ENCODE peak calls at places on chromosomes 13 and 19, in four cellular contexts. Z is tibial nerve, I is transverse colon, N is ovary. T is an unnamed sample.

GRCh38 chr13:112891477-112892401 is 77.3 kb upstream of the MCF2L start:
- DNase-seq in N (no peak), Z (no peak), I (no peak), T (no peak)

GRCh38 chr13:92074658-92075057 is 676.2 kb downstream of the GPC5 start:
- DNase-seq in Z (no peak), I (no peak), N (no peak), T (no peak)

GRCh38 chr13:41613984-41614581 is 156.7 kb downstream of the RGCC start:
- DNase-seq in I (no peak), Z (no peak), N (peak; percentile 78), T (peak; percentile 74)

GRCh38 chr19:42033413-42033812 is 36.6 kb downstream of the GRIK5 start:
- DNase-seq in Z (no peak), I (no peak), N (no peak), T (no peak)

GRCh38 chr13:39385621-39386231 is 217.3 kb downstream of the LHFPL6 start:
- DNase-seq in I (no peak), Z (no peak), N (no peak), T (no peak)

GRCh38 chr13:39341238-39341637 is 261.8 kb downstream of the LHFPL6 start:
- DNase-seq in I (no peak), Z (no peak), N (no peak), T (no peak)

GRCh38 chr13:112522578-112522977 is 65.4 kb downstream of the TUBGCP3 start:
- DNase-seq in Z (no peak), I (no peak), N (no peak), T (no peak)

GRCh38 chr13:113749956-113750355 is 9.1 kb upstream of the TMEM255B start:
- DNase-seq in N (no peak), Z (no peak), I (no peak), T (no peak)

GRCh38 chr19:30512748-30513389 is 140.7 kb downstream of the ZNF536 start:
- DNase-seq in Z (no peak), I (no peak), N (no peak), T (no peak)

GRCh38 chr13:91126806-91127205 is 220.7 kb upstream of the MIR17HG start:
- DNase-seq in Z (no peak), I (no peak), N (no peak), T (no peak)

GRCh38 chr19:46132508-46133100 is 8.1 kb upstream of the IGFL3 start:
- DNase-seq in I (no peak), N (no peak), Z (no peak), T (no peak)

GRCh38 chr19:49758292-49758691 is 4.8 kb downstream of the TSKS start:
- DNase-seq in Z (no peak), I (no peak), N (peak; percentile 59), T (no peak)

GRCh38 chr19:48400018-48400742 is 6.7 kb downstream of the GRIN2D start:
- DNase-seq in N (peak; percentile 56), Z (peak; percentile 37), I (peak; percentile 60), T (peak; percentile 67)

GRCh38 chr13:98837896-98838295 is 85.4 kb upstream of the SLC15A1 start:
- DNase-seq in N (no peak), I (no peak), Z (no peak), T (no peak)

DNA sequence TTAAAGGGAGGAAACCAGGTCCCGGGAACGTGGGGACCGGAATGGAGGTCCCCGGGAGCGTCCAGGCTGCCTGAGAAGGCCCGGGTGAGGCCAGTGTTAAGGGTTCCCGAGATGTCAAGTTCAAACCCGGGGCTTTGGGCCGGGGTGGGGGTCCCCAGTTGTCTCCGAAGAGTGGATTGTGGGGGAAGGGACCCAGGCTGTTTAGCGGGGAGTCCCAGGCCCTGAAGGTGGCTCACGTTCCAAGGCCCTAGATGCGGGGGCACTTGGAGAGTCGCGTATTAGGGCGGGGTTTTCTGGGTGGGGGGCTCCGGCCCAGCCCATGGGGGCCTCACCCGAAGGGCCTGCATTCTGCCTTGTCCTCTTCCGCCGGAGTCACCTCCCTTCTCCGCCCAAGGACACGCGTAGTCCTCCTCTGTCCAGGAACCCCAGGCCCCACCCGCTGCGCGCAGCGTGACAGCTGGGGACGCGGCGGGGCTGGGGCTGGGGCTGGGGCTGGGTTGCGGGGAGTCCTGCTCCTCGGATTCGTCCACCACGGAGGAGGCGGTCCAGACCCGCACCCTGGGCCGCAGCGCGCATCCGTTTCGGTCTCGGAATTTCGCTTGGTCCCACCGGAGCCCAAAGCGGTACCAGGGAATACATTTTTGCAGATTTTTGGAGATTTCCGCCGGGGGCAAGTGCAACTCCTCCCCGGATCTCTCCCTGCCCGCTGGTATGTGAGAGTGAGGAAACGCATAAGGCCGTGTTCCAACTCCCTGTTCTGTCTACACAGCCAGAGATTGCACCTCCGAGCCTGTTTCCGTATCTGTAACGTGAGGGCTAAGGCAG is at the start of gene COX7A1:
- DNase-seq in I (peak; percentile 45), Z (peak; percentile 53), N (peak; percentile 72), T (peak; percentile 92)
- H3K27ac ChIP-seq in I (peak within 1 kb of the TSS; percentile 93), Z (peak within 1 kb of the TSS; percentile 90), N (peak within 1 kb of the TSS; percentile 79), T (peak within 1 kb of the TSS; percentile 93)

DNA sequence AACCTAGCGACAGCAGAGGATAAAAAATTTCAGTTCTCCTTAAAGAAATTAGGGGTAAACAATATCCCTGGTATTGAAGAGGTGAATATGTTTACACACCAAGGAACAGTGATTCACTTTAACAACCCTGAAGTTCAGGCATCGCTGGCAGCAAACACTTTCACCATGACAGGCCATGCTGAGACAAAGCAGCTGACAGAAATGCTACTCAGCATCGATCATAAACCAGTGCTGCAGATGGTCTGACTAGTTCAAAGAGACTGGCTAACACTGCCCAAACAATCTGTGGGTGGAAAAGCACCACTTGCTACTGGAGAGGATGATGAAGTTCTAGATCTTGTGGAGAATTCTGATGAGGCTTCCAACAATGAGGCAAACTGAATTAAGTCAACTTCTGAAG is 19.9 kb upstream of the ACOD1 start:
- DNase-seq in I (no peak), N (no peak), Z (no peak), T (no peak)
- H3K27me3 ChIP-seq in I (no peaks in the 10 kb centered on the region), N (no peaks in the 10 kb centered on the region), Z (no peaks in the 10 kb centered on the region), T (no peaks in the 10 kb centered on the region)

DNA sequence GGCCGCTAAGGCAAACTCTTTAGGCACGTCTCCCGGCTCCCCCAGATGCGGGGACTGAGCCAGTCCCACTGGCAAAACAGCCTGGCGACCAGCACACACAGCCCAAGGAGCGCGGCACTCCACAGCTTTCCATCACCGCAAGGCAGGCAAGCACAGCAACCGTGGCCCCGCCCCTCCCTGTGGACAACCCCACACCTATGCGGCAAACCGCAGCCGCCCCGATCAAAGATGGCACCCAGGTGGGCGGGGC is 1.9 kb downstream of the PEG3 start:
- DNase-seq in N (no peak), I (no peak), Z (no peak), T (no peak)
- H3K9me3 ChIP-seq in N (no peaks in the 10 kb centered on the region), I (no peaks in the 10 kb centered on the region), Z (no peaks in the 10 kb centered on the region), T (no peaks in the 10 kb centered on the region)

GRCh38 chr19:11373166-11373884 is 1.1 kb upstream of the SWSAP1 start:
- DNase-seq in Z (no peak), N (no peak), I (no peak), T (no peak)
- H3K27ac ChIP-seq in Z (no peak overlapping the region), N (no peak overlapping the region), I (no peak overlapping the region), T (no peak overlapping the region)

DNA sequence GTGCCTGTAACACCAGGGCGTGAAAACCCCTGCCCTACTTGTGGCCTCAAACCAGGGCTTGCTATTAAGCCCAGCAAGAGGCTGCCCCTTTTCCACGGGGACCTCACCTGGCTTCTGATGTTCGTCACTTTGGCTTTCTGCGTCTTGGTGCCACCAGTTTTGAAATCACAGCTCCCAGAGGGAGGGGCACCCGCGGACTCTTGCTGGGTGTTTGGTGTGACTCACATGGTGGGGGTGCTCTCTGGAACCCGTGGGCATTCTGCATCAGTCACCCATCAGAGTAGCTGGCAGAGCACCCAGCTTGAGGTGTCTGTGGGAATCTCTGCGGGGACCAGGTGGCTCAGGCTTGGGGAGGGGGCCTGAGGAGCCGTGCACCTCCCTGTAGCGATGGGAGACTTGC is 19.2 kb downstream of the SIPA1L3 start:
- DNase-seq in I (no peak), Z (no peak), N (no peak), T (no peak)
- H3K27me3 ChIP-seq in I (no peaks in the 10 kb centered on the region), Z (no peaks in the 10 kb centered on the region), N (no peaks in the 10 kb centered on the region), T (no peaks in the 10 kb centered on the region)

GRCh38 chr19:22426901-22427300 is 4.8 kb upstream of the ZNF98 start:
- DNase-seq in I (no peak), N (no peak), Z (no peak), T (no peak)

GRCh38 chr19:22427587-22428298 is 5.6 kb upstream of the ZNF98 start:
- DNase-seq in Z (no peak), I (no peak), N (no peak), T (no peak)

GRCh38 chr19:22421797-22422196 is 349 bp downstream of the ZNF98 start:
- DNase-seq in N (no peak), Z (no peak), I (no peak), T (no peak)

GRCh38 chr19:22422220-22422619 is at the start of gene ZNF98:
- DNase-seq in I (peak; percentile 7), Z (no peak), N (no peak), T (peak; percentile 78)
- H3K9me3 ChIP-seq in I (no peaks in the 10 kb centered on the region), Z (peaks cover 3% of the 10 kb centered on the region), N (no peaks in the 10 kb centered on the region), T (no peaks in the 10 kb centered on the region)

DNA sequence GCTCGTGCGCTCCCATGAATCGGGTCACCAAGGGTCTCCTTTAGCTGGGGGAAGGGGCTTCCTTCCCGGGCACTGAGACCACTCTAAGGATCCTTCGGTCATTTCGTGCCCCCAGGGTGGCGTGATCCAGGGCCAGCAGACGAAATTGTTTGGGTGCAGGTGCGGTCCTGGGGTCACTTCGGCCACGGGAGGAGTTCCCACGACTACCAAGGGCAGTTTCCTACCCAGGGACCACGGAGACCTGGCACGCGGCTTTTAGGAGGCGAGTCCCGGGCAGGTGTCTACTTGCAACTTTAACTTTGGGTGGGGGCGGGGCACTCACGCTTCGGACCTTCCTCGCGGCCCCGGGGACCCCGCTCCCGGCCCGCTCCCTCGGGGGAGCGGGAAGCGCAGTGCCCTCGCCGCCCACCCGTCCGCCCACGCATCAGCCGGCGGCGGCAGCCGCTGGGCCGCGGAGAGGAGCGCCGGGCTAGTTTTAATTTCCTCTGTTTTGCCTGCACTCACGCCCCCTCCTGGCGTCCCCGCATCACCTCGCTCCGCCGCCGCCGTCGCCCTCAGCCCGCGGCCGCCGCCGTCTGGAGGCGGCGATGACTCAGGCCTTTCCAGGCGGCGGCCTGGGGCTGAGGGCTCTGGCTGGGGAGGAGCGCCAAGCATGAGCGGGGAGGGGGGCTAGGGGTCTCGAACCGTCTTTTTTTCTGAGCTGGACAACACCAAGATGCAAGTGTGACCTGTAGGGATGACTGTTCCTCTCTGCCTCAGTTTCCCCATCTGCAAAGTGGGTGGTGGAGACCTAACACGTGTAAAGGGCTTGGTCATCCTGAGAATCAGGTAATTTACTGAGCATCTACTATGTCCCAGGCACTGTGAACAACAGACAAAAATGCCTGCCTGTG is 21.8 kb downstream of the OLFM2 start:
- DNase-seq in Z (no peak), I (peak; percentile 76), N (peak; percentile 68), T (peak; percentile 71)
- H3K27ac ChIP-seq in Z (no peak overlapping the region), I (no peak overlapping the region), N (no peak overlapping the region), T (no peak overlapping the region)

GRCh38 chr13:110973007-110973700 is 58.3 kb upstream of the ANKRD10 start:
- DNase-seq in I (no peak), Z (no peak), N (no peak), T (no peak)

GRCh38 chr13:110981379-110981778 is 66.5 kb upstream of the ANKRD10 start:
- DNase-seq in Z (no peak), N (no peak), I (no peak), T (no peak)

GRCh38 chr13:110980921-110981320 is 66.1 kb upstream of the ANKRD10 start:
- DNase-seq in N (no peak), I (no peak), Z (no peak), T (no peak)

GRCh38 chr13:110976785-110977184 is 61.9 kb upstream of the ANKRD10 start:
- DNase-seq in N (no peak), I (no peak), Z (no peak), T (no peak)

GRCh38 chr13:110978390-110978789 is 63.5 kb upstream of the ANKRD10 start:
- DNase-seq in Z (no peak), I (no peak), N (no peak), T (no peak)
- H3K27me3 ChIP-seq in Z (no peaks in the 10 kb centered on the region), I (no peaks in the 10 kb centered on the region), N (no peaks in the 10 kb centered on the region), T (no peaks in the 10 kb centered on the region)

T was measured in sigmoid colon.